ENCODE peak calls at places on chromosomes 16 and 17, in ten cellular contexts. W, Y, Q, I, N, K, S, F, D and T are unnamed samples.
A peak's percentile ranks its signal among the peaks of the same experiment; 100 is the strongest.

GRCh38 chr16:3022697-3023414 is 886 bp downstream of the HCFC1R1 start:
- DNase-seq in K (peak; percentile 87), Q (peak; percentile 75), F (peak; percentile 92), D (no peak), W (no peak), Y (peak; percentile 15), I (peak; percentile 60), S (peak; percentile 69), N (no peak), T (no peak)

GRCh38 chr16:8845699-8846298 is 23.0 kb downstream of the CARHSP1 start:
- DNase-seq in N (no peak), K (no peak), W (no peak), F (no peak), Y (no peak), D (no peak), S (no peak), Q (no peak), I (no peak), T (no peak)

GRCh38 chr17:27980035-27980434 is 62.4 kb upstream of the NLK start:
- DNase-seq in I (peak; percentile 48), K (peak; percentile 69), Y (peak; percentile 70), F (no peak), N (no peak), W (no peak), S (no peak), D (no peak), Q (no peak), T (peak; percentile 38)

GRCh38 chr17:29086628-29087332 is 43.8 kb downstream of the PIPOX start:
- DNase-seq in Q (no peak), N (no peak), D (no peak), S (no peak), Y (peak; percentile 13), W (peak; percentile 50), I (no peak), K (no peak), F (no peak), T (no peak)

GRCh38 chr17:72191901-72192300 is 71.1 kb downstream of the SOX9 start:
- DNase-seq in I (no peak), F (no peak), S (no peak), Y (no peak), D (peak; percentile 65), N (no peak), W (no peak), Q (peak; percentile 65), K (no peak), T (no peak)

GRCh38 chr16:12901597-12902436 is at the start of gene SHISA9:
- DNase-seq in W (peak; percentile 85), Y (no peak), S (no peak), Q (no peak), F (no peak), D (no peak), K (no peak), I (peak; percentile 16), N (no peak), T (no peak)

GRCh38 chr17:43927101-43927935 is 15.0 kb downstream of the PPY start:
- DNase-seq in F (no peak), I (no peak), Q (peak; percentile 50), K (no peak), S (peak; percentile 62), D (peak; percentile 21), N (no peak), Y (no peak), W (peak; percentile 69), T (no peak)

GRCh38 chr17:62162898-62163297 is 97.8 kb upstream of the MED13 start:
- DNase-seq in F (no peak), Q (no peak), Y (no peak), N (no peak), K (no peak), W (no peak), S (no peak), I (no peak), D (no peak), T (no peak)

GRCh38 chr17:35121315-35121714 is at the start of gene FNDC8:
- DNase-seq in D (no peak), I (no peak), W (no peak), N (no peak), S (no peak), K (no peak), F (no peak), Q (no peak), Y (no peak), T (no peak)

GRCh38 chr16:55660776-55661175 is 5.0 kb downstream of the SLC6A2 start:
- DNase-seq in Y (no peak), W (peak; percentile 28), I (no peak), S (no peak), Q (no peak), K (no peak), N (no peak), D (no peak), F (peak; percentile 11), T (no peak)

GRCh38 chr16:81489547-81490267 is 45.1 kb downstream of the CMIP start:
- DNase-seq in K (no peak), S (peak; percentile 27), F (no peak), D (no peak), Y (no peak), Q (no peak), W (no peak), N (no peak), I (no peak), T (no peak)

GRCh38 chr16:20300312-20301097 is 26.8 kb downstream of the GP2 start:
- DNase-seq in K (peak; percentile 51), N (peak; percentile 74), W (peak; percentile 79), S (no peak), I (peak; percentile 41), F (no peak), Y (peak; percentile 34), D (peak; percentile 18), Q (no peak), T (no peak)

GRCh38 chr16:4505356-4506153 is 29.4 kb downstream of the HMOX2 start:
- DNase-seq in I (no peak), D (no peak), W (no peak), S (peak; percentile 86), F (no peak), Y (no peak), N (no peak), Q (no peak), K (no peak), T (no peak)

GRCh38 chr17:4530799-4531730 is 24.1 kb downstream of the MYBBP1A start:
- DNase-seq in Y (no peak), F (no peak), Q (peak; percentile 64), K (no peak), D (no peak), W (no peak), I (no peak), N (no peak), S (no peak), T (no peak)

GRCh38 chr17:81959362-81960129 is 1.4 kb downstream of the NOTUM start:
- DNase-seq in Q (peak; percentile 79), S (peak; percentile 73), W (peak; percentile 76), Y (no peak), N (peak; percentile 88), K (no peak), D (peak; percentile 75), I (peak; percentile 35), F (no peak), T (no peak)

GRCh38 chr17:45129940-45130639 is 2.2 kb downstream of the PLCD3 start:
- DNase-seq in S (peak; percentile 88), Q (peak; percentile 32), D (no peak), Y (no peak), W (no peak), K (no peak), I (no peak), N (no peak), F (peak; percentile 57), T (no peak)

GRCh38 chr16:6905601-6906000 is 427.0 kb upstream of the RBFOX1 start:
- DNase-seq in Q (no peak), K (no peak), N (no peak), F (no peak), Y (no peak), D (no peak), W (no peak), I (no peak), S (no peak), T (no peak)
- H3K4me3 ChIP-seq in Q (no peak overlapping the region), K (no peak overlapping the region), N (no peak overlapping the region), F (no peak overlapping the region), Y (no peak overlapping the region), D (no peak overlapping the region), W (no peak overlapping the region), I (no peak overlapping the region), S (no peak overlapping the region), T (no peak overlapping the region)

GRCh38 chr17:50865868-50866260 is 290 bp downstream of the TOB1 start:
- DNase-seq in Q (no peak), S (no peak), F (no peak), N (no peak), K (no peak), I (no peak), W (no peak), D (no peak), Y (no peak), T (no peak)
- H3K4me3 ChIP-seq in Q (peak overlapping the region; percentile 88), S (peak overlapping the region; percentile 95), F (peak overlapping the region; percentile 93), N (peak overlapping the region; percentile 88), K (peak overlapping the region; percentile 79), I (peak overlapping the region; percentile 95), W (peak overlapping the region; percentile 94), D (peak overlapping the region; percentile 94), Y (peak overlapping the region; percentile 84), T (peak overlapping the region; percentile 71)

DNA sequence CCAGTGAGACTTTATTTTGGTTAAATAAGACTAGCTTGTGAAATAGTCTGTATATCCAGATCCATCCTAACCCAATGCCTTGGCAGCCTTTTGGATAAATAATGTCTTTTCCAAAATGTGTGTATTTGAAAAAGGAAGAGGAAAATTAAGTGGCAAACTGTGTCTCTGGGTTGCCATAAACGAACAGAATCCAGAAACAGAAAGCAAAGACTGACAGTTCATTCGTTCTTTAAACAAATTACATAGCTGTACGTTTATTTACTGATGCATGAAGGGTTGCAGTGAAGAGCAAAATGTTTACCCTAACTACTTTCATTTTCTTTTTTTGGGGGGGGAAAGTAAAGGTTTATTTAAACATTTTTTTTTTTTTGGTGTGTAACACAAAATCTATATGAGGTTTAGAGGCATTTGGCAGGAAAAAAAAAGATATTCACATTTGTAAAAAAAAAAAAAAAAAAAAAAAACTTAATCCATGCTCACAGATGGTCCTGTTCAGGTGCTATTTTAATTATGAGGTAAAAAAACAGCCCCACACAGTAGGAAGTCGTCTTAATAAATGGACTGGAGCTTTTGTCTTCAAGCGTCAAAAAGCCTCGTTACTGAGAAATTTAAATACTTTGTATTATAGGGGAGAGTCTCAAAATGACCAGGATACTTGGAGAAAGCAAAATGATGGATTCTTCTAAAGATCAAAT is 245.9 kb downstream of the FTO start:
- DNase-seq in Q (no peak), D (no peak), Y (no peak), S (no peak), F (no peak), W (no peak), N (no peak), I (no peak), K (no peak), T (no peak)
- H3K4me3 ChIP-seq in Q (no peak overlapping the region), D (no peak overlapping the region), Y (no peak overlapping the region), S (no peak overlapping the region), F (no peak overlapping the region), W (no peak overlapping the region), N (no peak overlapping the region), I (no peak overlapping the region), K (no peak overlapping the region), T (no peak overlapping the region)

GRCh38 chr17:14704121-14704520 is 403.2 kb downstream of the HS3ST3B1 start:
- DNase-seq in N (no peak), Y (no peak), W (no peak), D (no peak), I (no peak), F (no peak), Q (no peak), K (no peak), S (no peak), T (no peak)

GRCh38 chr17:14701901-14702300 is 401.0 kb downstream of the HS3ST3B1 start:
- DNase-seq in K (no peak), D (no peak), I (peak; percentile 9), S (no peak), N (no peak), Y (no peak), W (no peak), Q (no peak), F (no peak), T (no peak)

GRCh38 chr17:14699569-14700190 is 398.8 kb downstream of the HS3ST3B1 start:
- DNase-seq in D (no peak), Y (no peak), K (no peak), I (no peak), S (no peak), Q (no peak), F (no peak), W (peak; percentile 69), N (no peak), T (peak; percentile 50)
- H3K4me3 ChIP-seq in D (no peak overlapping the region), Y (no peak overlapping the region), K (no peak overlapping the region), I (no peak overlapping the region), S (no peak overlapping the region), Q (no peak overlapping the region), F (no peak overlapping the region), W (peak overlapping the region; percentile 13), N (no peak overlapping the region), T (no peak overlapping the region)